ENCODE peak calls at places on chromosomes 13 and 19, in four cellular contexts. One of them, this sample, is unnamed.

GRCh38 chr13:23632741-23633140 is 62.5 kb downstream of the TNFRSF19 start:
- DNase-seq in sigmoid colon: no peak
- DNase-seq in SK-N-SH: no peak
- DNase-seq in H1: no peak
- DNase-seq in this sample: no peak

GRCh38 chr19:2926341-2927031 is 18.3 kb downstream of the ZNF77 start:
- DNase-seq in sigmoid colon: no peak
- DNase-seq in SK-N-SH: no peak
- DNase-seq in H1: no peak
- DNase-seq in this sample: no peak

GRCh38 chr19:48341006-48341405 is 15.7 kb downstream of the EMP3 start:
- DNase-seq in sigmoid colon: no peak
- DNase-seq in SK-N-SH: peak
- DNase-seq in H1: no peak
- DNase-seq in this sample: no peak

GRCh38 chr13:99389520-99390304 is 82.5 kb upstream of the GPR183 start:
- DNase-seq in sigmoid colon: no peak
- DNase-seq in SK-N-SH: no peak
- DNase-seq in H1: no peak
- DNase-seq in this sample: no peak

GRCh38 chr13:79374578-79374977 is 31.5 kb downstream of the RBM26 start:
- DNase-seq in sigmoid colon: no peak
- DNase-seq in SK-N-SH: peak
- DNase-seq in H1: no peak
- DNase-seq in this sample: no peak

GRCh38 chr13:50156140-50156539 is 140.9 kb downstream of the KCNRG start:
- DNase-seq in sigmoid colon: no peak
- DNase-seq in SK-N-SH: no peak
- DNase-seq in H1: no peak
- DNase-seq in this sample: no peak

GRCh38 chr19:52778811-52779210 is 7.8 kb downstream of the ZNF600 start:
- DNase-seq in sigmoid colon: no peak
- DNase-seq in SK-N-SH: no peak
- DNase-seq in H1: no peak
- DNase-seq in this sample: no peak

GRCh38 chr19:31659897-31660210 is 310.6 kb upstream of the TSHZ3 start:
- DNase-seq in sigmoid colon: no peak
- DNase-seq in SK-N-SH: no peak
- DNase-seq in H1: no peak
- DNase-seq in this sample: no peak

GRCh38 chr13:46687810-46688209 is 109.2 kb downstream of the ESD start:
- DNase-seq in sigmoid colon: no peak
- DNase-seq in SK-N-SH: no peak
- DNase-seq in H1: no peak
- DNase-seq in this sample: no peak

GRCh38 chr13:49627831-49628652 is at the start of gene ARL11:
- DNase-seq in sigmoid colon: peak
- DNase-seq in SK-N-SH: no peak
- DNase-seq in H1: peak
- DNase-seq in this sample: peak

DNA sequence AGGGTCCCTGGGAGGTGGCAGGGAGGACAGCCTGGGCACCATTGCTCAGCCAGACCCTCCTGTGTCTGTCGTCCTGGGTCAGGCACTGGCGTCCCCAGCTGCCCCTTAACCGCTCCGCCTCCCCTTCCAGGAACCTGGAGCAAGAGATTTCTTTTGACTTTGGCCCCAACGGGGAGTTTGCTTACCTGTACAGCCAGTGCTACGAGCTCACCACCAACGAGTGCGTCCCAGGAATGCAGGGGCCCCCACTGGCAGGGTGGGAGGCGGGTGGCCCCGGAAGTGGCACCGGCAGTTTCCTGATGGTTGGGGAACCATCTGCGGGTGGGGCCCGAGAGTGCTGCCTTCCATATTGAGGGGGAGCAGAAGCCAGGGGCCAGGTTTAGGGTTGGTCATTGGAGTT is 13.0 kb downstream of the PRKCSH start:
- DNase-seq in sigmoid colon: no peak
- DNase-seq in SK-N-SH: peak
- DNase-seq in H1: no peak
- DNase-seq in this sample: no peak
- H3K27ac ChIP-seq in sigmoid colon: no peak
- H3K27ac ChIP-seq in SK-N-SH: no peak
- H3K27ac ChIP-seq in H1: no peak
- H3K27ac ChIP-seq in this sample: no peak

GRCh38 chr19:4376245-4376990 is 23.9 kb downstream of the SH3GL1 start:
- DNase-seq in sigmoid colon: no peak
- DNase-seq in SK-N-SH: no peak
- DNase-seq in H1: no peak
- DNase-seq in this sample: no peak

GRCh38 chr19:4374451-4375163 is 25.7 kb downstream of the SH3GL1 start:
- DNase-seq in sigmoid colon: peak
- DNase-seq in SK-N-SH: no peak
- DNase-seq in H1: no peak
- DNase-seq in this sample: peak

GRCh38 chr19:4375620-4376228 is 24.6 kb downstream of the SH3GL1 start:
- DNase-seq in sigmoid colon: peak
- DNase-seq in SK-N-SH: peak
- DNase-seq in H1: no peak
- DNase-seq in this sample: no peak

GRCh38 chr19:4373601-4374441 is 26.5 kb downstream of the SH3GL1 start:
- DNase-seq in sigmoid colon: peak
- DNase-seq in SK-N-SH: no peak
- DNase-seq in H1: no peak
- DNase-seq in this sample: no peak

DNA sequence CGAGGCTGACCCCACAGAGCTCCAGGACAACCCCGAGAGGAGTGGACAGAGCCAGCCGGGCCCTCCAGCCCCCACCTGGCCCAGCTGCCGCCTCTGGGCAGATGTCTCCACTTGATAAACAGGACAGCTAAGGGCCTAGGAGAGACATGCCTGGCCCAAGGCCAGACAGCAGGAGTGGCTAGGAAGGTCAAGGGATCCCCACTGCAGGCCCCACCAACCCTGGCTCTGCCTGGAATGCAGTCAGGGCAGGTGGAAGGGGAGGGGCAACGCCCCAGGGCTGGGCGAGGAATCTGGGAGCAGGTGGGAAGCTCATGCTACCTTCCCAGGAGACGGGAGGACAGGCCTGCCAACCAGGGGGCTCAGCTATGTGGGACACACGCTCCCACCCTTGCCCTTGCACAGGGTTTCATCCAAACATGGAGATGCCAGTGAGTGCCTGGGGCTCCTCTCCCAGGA is 25.2 kb downstream of the SH3GL1 start:
- DNase-seq in sigmoid colon: peak
- DNase-seq in SK-N-SH: peak
- DNase-seq in H1: peak
- DNase-seq in this sample: no peak
- TF ChIP-seq EP300 in sigmoid colon: no peak
- TF ChIP-seq EP300 in SK-N-SH: no peak
- TF ChIP-seq EP300 in H1: no peak
- TF ChIP-seq EP300 in this sample: no peak

DNA sequence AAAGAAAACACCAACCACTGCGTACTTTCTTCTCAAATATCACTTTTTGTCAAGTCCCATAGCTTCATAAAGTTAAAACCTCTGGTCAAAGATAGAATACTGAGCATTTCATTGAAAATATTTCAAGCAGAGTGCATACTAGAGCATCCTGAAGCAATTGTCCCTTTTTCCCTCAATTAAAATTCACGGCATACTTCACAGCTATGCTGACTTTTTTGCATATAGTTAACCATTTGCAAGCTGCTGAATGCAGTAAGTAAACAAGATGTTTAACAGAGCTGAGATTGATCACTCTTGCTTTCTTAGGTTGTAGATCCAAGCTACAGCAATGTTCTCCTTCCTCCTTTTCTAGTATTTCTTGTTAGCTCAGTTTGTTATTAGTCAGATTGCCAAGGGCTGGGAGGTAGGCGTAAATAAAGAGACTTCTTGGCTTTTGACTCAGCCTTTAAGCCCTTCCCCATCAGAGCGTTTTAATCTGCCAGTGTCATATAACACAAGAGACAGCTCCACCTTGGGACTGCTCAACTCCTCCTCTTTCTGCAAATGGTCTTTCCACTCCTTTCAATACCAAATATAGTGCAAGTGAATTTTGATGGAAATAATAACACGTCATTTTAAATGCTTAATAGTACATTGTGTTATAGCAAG is at the start of gene SLITRK6:
- DNase-seq in sigmoid colon: no peak
- DNase-seq in SK-N-SH: peak
- DNase-seq in H1: no peak
- DNase-seq in this sample: no peak
- H3K4me3 ChIP-seq in sigmoid colon: peak
- H3K4me3 ChIP-seq in SK-N-SH: peak
- H3K4me3 ChIP-seq in H1: no peak
- H3K4me3 ChIP-seq in this sample: no peak

DNA sequence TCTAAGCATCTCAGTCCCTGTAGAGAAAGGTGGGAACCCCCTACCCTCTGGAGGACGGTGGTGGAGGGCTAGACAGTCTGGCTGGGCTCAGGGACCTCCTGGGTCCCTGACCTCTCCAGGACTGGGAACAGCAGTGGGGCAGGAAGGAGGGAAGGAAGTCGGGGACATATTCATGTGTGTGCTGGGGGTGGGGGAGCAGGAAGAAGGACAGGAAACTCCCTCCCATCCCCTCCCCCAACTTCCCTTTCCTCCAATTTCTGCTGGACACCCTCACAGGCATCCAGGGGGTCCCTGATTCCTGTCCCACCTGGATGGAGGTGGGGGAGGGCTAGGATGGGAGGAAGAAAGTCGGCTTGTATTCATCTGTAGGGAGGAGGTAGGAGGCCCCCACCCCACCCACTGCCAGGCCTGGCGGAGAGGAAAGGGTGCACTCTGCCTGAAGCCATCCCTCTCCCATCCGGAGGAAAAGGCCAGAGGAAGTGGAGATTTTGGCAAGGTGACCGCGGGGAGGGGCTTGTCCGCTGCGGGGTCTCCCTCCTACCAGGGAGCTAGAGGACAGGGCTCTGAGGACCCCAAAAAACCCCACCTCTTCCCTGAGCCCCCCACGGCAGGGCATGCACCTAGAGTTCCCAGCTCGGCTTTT is 2.3 kb downstream of the NOVA2 start:
- DNase-seq in sigmoid colon: no peak
- DNase-seq in SK-N-SH: no peak
- DNase-seq in H1: no peak
- DNase-seq in this sample: no peak
- H3K27ac ChIP-seq in sigmoid colon: no peak
- H3K27ac ChIP-seq in SK-N-SH: no peak
- H3K27ac ChIP-seq in H1: no peak
- H3K27ac ChIP-seq in this sample: no peak

DNA sequence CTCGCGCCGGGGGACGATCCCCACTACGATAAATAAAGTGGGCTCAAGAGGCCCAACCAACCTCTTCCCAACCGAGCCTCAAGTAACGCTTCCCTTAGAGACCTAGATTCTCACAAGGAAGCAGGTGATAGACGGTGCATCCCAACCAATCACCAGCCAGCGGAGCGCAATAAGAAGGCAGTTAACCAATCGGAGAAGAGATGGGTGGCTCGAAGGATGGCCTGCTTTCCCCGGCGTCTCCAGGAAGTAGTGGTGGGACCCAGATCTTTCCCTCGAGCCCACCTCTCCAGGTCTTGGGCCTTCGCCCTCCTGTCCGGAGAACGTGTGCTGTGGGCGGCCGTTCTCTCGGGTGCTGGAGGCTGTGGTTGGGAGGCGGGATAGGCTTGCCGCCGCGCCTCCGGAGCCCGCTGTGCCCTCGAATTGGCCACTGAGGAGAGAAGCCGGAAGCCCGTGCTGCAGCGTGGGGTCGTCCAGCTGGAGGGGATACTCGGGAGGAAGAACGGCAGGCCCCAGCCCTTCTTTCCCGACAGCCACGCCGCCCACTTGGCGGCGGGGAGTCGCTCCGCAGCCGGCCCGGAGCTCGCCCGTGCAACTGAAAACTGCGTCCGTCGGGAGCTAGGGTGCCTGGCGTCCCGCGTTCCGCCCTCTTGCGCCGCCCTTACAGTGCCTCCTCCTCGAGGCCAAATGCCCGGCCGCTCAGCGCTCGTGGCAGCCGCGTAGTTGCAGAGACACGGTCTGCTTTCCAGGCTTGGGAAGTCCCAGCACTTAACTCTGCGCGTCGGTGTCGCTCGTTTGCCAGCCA is at the start of gene RNF6:
- DNase-seq in sigmoid colon: peak
- DNase-seq in SK-N-SH: peak
- DNase-seq in H1: peak
- DNase-seq in this sample: peak
- TF ChIP-seq EP300 in sigmoid colon: no peak
- TF ChIP-seq EP300 in SK-N-SH: no peak
- TF ChIP-seq EP300 in H1: no peak
- TF ChIP-seq EP300 in this sample: peak

GRCh38 chr13:88701551-88701950 is 1030.4 kb downstream of the SLITRK5 start:
- DNase-seq in sigmoid colon: no peak
- DNase-seq in SK-N-SH: no peak
- DNase-seq in H1: no peak
- DNase-seq in this sample: no peak
- H3K4me3 ChIP-seq in sigmoid colon: no peak
- H3K4me3 ChIP-seq in SK-N-SH: no peak
- H3K4me3 ChIP-seq in H1: no peak
- H3K4me3 ChIP-seq in this sample: no peak

DNA sequence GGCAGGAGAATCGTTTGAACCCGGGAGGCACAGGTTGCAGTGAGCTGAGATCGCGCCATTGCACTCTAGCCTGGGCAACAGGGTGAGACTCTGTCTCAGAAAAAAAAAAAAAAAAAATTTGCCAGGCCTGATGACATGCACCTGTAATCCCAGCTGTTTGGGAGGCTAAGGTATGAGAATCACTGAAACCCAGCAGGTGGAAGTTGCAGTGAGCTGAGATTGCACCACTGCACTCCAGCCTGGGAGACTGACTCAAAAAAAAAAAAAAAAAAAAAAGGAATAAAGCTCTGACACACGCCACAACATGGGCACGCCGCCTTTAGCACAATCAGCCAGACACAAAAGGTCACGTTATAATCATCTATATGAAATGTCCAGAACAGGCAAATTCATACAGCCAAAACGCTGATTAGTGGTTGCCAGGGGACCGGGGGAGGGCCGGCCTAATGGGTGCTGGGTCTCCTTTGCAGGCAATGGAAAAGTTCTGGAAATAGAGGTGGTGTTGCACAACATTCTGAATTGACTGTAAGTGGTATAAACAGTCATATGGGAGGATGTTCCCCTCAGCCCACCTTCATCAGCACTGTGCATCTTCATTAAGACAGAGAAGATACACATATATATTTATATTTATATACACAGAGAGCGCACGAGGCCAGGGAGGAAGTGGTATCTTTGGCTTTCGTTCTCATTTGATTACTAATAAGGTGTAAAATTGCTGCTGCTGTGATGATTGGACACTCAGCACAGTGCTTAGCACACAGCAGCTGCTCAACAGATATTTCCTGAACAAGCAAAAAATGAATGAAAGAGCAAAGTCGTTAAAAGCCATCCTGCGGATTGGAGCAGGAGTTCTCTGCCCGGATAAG is 3.8 kb downstream of the HSPBP1 start:
- DNase-seq in sigmoid colon: no peak
- DNase-seq in SK-N-SH: no peak
- DNase-seq in H1: no peak
- DNase-seq in this sample: no peak
- H3K27ac ChIP-seq in sigmoid colon: no peak
- H3K27ac ChIP-seq in SK-N-SH: no peak
- H3K27ac ChIP-seq in H1: no peak
- H3K27ac ChIP-seq in this sample: no peak